ENCODE peak calls at places on chromosome 2, in six cellular contexts. D is aorta, O is testis, P is astrocyte, J is heart right ventricle, F is cardiac muscle cell. V is an unnamed sample. For H3K9me3 and H3K27me3, the result is how much of the 10 kb centered on the place peaks cover.

GRCh38 chr2:176083796-176084261 is at the start of gene EVX2:
- DNase-seq in D (no peak), O (no peak), P (no peak), J (no peak), F (no peak), V (no peak)

GRCh38 chr2:200864206-200864976 is at the start of gene CLK1:
- DNase-seq in D (peak), O (peak), P (peak), J (peak), F (peak), V (peak)

GRCh38 chr2:127619901-127620705 is 25.9 kb upstream of the GPR17 start:
- DNase-seq in D (peak), O (no peak), P (no peak), J (peak), F (no peak), V (no peak)

GRCh38 chr2:150222317-150222716 is 265.1 kb downstream of the RND3 start:
- DNase-seq in D (no peak), O (no peak), P (no peak), J (no peak), F (no peak), V (no peak)

GRCh38 chr2:70854416-70854815 is 18.8 kb upstream of the CD207 start:
- DNase-seq in D (no peak), O (no peak), P (no peak), J (no peak), F (no peak), V (no peak)

GRCh38 chr2:37168217-37168981 is 11.6 kb upstream of the EIF2AK2 start:
- DNase-seq in D (no peak), O (no peak), P (peak), J (no peak), F (peak), V (no peak)

GRCh38 chr2:29108225-29108624 is 7.0 kb upstream of the CLIP4 start:
- DNase-seq in D (no peak), O (no peak), P (peak), J (no peak), F (peak), V (no peak)

GRCh38 chr2:128235581-128235980 is 83.1 kb downstream of the HS6ST1 start:
- DNase-seq in D (no peak), O (no peak), P (no peak), J (no peak), F (no peak), V (no peak)

GRCh38 chr2:12169060-12169406 is 422.6 kb downstream of the LPIN1 start:
- DNase-seq in D (no peak), O (peak), P (peak), J (peak), F (peak), V (no peak)

GRCh38 chr2:171858397-171858958 is 35.6 kb downstream of the SLC25A12 start:
- DNase-seq in D (no peak), O (no peak), P (no peak), J (no peak), F (peak), V (no peak)

GRCh38 chr2:27655155-27655951 is 8.1 kb downstream of the SUPT7L start:
- DNase-seq in D (no peak), O (no peak), P (peak), J (no peak), F (peak), V (no peak)

GRCh38 chr2:12501469-12502147 is 215.1 kb upstream of the TRIB2 start:
- DNase-seq in D (no peak), O (no peak), P (no peak), J (peak), F (no peak), V (peak)

GRCh38 chr2:196845371-196845770 is 36.2 kb upstream of the C2orf66 start:
- DNase-seq in D (no peak), O (no peak), P (no peak), J (no peak), F (no peak), V (no peak)

GRCh38 chr2:44362207-44363015 is 664 bp downstream of the CAMKMT start:
- DNase-seq in D (peak), O (peak), P (peak), J (peak), F (peak), V (peak)

GRCh38 chr2:224764565-224765236 is 48.5 kb upstream of the CCDC195 start:
- DNase-seq in D (no peak), O (no peak), P (no peak), J (no peak), F (no peak), V (no peak)
- H3K9me3 ChIP-seq in D (under half), O (under half), P (under half), J (under half), F (under half), V (under half)

GRCh38 chr2:110838657-110839357 is 106.4 kb downstream of the ACOXL start:
- DNase-seq in D (no peak), O (no peak), P (no peak), J (no peak), F (no peak), V (no peak)
- H3K27me3 ChIP-seq in D (under half), O (under half), P (under half), J (under half), F (under half), V (under half)

GRCh38 chr2:129459200-129459876 is 520.1 kb upstream of the RAB6C start:
- DNase-seq in D (no peak), O (no peak), P (no peak), J (no peak), F (no peak), V (no peak)
- H3K9me3 ChIP-seq in D (under half), O (under half), P (under half), J (under half), F (under half), V (under half)

GRCh38 chr2:16167471-16168426 is 227.4 kb downstream of the MYCN start:
- DNase-seq in D (no peak), O (no peak), P (no peak), J (no peak), F (no peak), V (no peak)
- H3K27me3 ChIP-seq in D (under half), O (under half), P (under half), J (under half), F (under half), V (under half)

GRCh38 chr2:52895726-52896340 is 871.8 kb upstream of the CHAC2 start:
- DNase-seq in D (no peak), O (no peak), P (no peak), J (no peak), F (no peak), V (no peak)
- H3K9me3 ChIP-seq in D (under half), O (under half), P (under half), J (under half), F (under half), V (under half)

GRCh38 chr2:65846984-65847383 is 414.6 kb upstream of the SPRED2 start:
- DNase-seq in D (peak), O (peak), P (no peak), J (peak), F (no peak), V (no peak)

GRCh38 chr2:65842104-65842503 is 409.7 kb upstream of the SPRED2 start:
- DNase-seq in D (no peak), O (no peak), P (no peak), J (no peak), F (no peak), V (no peak)

GRCh38 chr2:65850695-65851094 is 418.3 kb upstream of the SPRED2 start:
- DNase-seq in D (no peak), O (no peak), P (no peak), J (no peak), F (no peak), V (no peak)

GRCh38 chr2:65845442-65846182 is 413.2 kb upstream of the SPRED2 start:
- DNase-seq in D (no peak), O (no peak), P (no peak), J (no peak), F (no peak), V (no peak)
- H3K27me3 ChIP-seq in D (under half), O (under half), P (under half), J (under half), F (under half), V (under half)

GRCh38 chr2:39361511-39361910 is 75.6 kb downstream of the MAP4K3 start:
- DNase-seq in D (no peak), O (no peak), P (no peak), J (no peak), F (no peak), V (no peak)
- H3K9me3 ChIP-seq in D (under half), O (under half), P (under half), J (under half), F (under half), V (under half)

GRCh38 chr2:124025896-124026295 is 809 bp downstream of the CNTNAP5 start:
- DNase-seq in D (no peak), O (no peak), P (no peak), J (no peak), F (no peak), V (no peak)
- H3K27me3 ChIP-seq in D (under half), O (under half), P (under half), J (under half), F (half or more), V (under half)

GRCh38 chr2:47506024-47506423 is 103.1 kb downstream of the MSH2 start:
- DNase-seq in D (no peak), O (no peak), P (no peak), J (no peak), F (no peak), V (no peak)

GRCh38 chr2:47504174-47504810 is 101.3 kb downstream of the MSH2 start:
- DNase-seq in D (no peak), O (no peak), P (no peak), J (no peak), F (no peak), V (no peak)

GRCh38 chr2:47501374-47502200 is 98.6 kb downstream of the MSH2 start:
- DNase-seq in D (no peak), O (no peak), P (peak), J (no peak), F (peak), V (no peak)

GRCh38 chr2:47506436-47506835 is 103.5 kb downstream of the MSH2 start:
- DNase-seq in D (no peak), O (no peak), P (no peak), J (no peak), F (no peak), V (no peak)

GRCh38 chr2:47503481-47504070 is 100.6 kb downstream of the MSH2 start:
- DNase-seq in D (no peak), O (no peak), P (no peak), J (no peak), F (no peak), V (no peak)
- H3K9me3 ChIP-seq in D (under half), O (under half), P (under half), J (under half), F (under half), V (under half)

DNA sequence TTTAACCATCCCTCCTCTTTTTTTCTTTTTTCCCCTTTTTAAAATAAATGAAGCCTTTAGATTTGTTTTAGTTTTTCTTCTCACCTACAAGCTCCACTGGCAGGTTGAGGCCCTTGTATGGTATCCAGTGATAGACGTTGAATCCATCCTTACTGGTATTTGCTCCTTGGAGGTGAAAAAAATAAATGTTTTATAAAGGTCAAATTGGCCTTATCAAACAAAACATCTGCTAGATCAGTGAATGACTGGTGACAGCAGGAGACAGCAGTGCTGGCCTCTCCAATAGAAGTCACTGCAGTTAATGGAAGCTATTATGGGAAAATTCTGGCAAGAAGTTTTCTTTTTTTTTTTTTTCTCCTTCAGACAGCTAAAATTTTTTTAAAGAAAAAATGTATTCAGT is 12.6 kb upstream of the SP9 start:
- DNase-seq in D (no peak), O (no peak), P (no peak), J (no peak), F (no peak), V (no peak)
- H3K27me3 ChIP-seq in D (under half), O (under half), P (under half), J (under half), F (half or more), V (half or more)

V was measured in CD4-positive, alpha-beta T cell.